ENCODE peak calls at places on chromosome 22, in five cellular contexts. Y, B, N, J and L are unnamed samples.

GRCh38 chr22:39317084-39317755 is 2.2 kb downstream of the RPL3 start:
- DNase-seq in N (peak; percentile 28), B (no peak), Y (no peak), J (no peak), L (no peak)

GRCh38 chr22:45538284-45538683 is 35.6 kb downstream of the FBLN1 start:
- DNase-seq in B (no peak), Y (no peak), N (no peak), J (no peak), L (no peak)

GRCh38 chr22:26669060-26669481 is 11.7 kb downstream of the MIAT start:
- DNase-seq in N (no peak), B (no peak), Y (peak; percentile 63), J (no peak), L (no peak)

GRCh38 chr22:42908082-42908746 is 51.1 kb upstream of the ARFGAP3 start:
- DNase-seq in J (no peak), Y (no peak), B (peak; percentile 55), N (peak; percentile 39), L (no peak)

GRCh38 chr22:26398741-26399153 is 30.3 kb upstream of the ASPHD2 start:
- DNase-seq in B (peak; percentile 77), Y (peak; percentile 77), N (peak; percentile 57), J (peak; percentile 10), L (peak; percentile 35)

GRCh38 chr22:30891443-30891755 is 77.2 kb downstream of the MORC2 start:
- DNase-seq in B (no peak), J (no peak), N (no peak), Y (no peak), L (no peak)

GRCh38 chr22:31882971-31883370 is 61.4 kb upstream of the YWHAH start:
- DNase-seq in N (no peak), B (no peak), J (no peak), Y (no peak), L (no peak)

GRCh38 chr22:26542831-26543230 is 30.6 kb upstream of the TFIP11 start:
- DNase-seq in B (no peak), N (no peak), Y (no peak), J (no peak), L (no peak)

GRCh38 chr22:40818192-40818746 is 877 bp downstream of the SLC25A17 start:
- DNase-seq in B (no peak), N (no peak), Y (no peak), J (peak; percentile 1), L (peak; percentile 4)

GRCh38 chr22:39467390-39467901 is 10.6 kb downstream of the MGAT3 start:
- DNase-seq in N (no peak), J (no peak), B (no peak), Y (no peak), L (no peak)

GRCh38 chr22:43213066-43213465 is 26.1 kb upstream of the TTLL12 start:
- DNase-seq in Y (no peak), B (peak; percentile 55), N (no peak), J (no peak), L (no peak)

GRCh38 chr22:44325718-44326548 is 13.2 kb upstream of the SHISAL1 start:
- DNase-seq in J (no peak), Y (peak; percentile 64), B (no peak), N (no peak), L (no peak)

GRCh38 chr22:44444341-44445306 is 53.4 kb downstream of the RTL6 start:
- DNase-seq in N (no peak), Y (no peak), B (no peak), J (no peak), L (no peak)

GRCh38 chr22:41286639-41287091 is 678 bp upstream of the RANGAP1 start:
- DNase-seq in Y (peak; percentile 38), B (peak; percentile 7), J (peak; percentile 15), N (no peak), L (peak; percentile 50)

GRCh38 chr22:36925388-36926290 is 12.2 kb downstream of the CSF2RB start:
- DNase-seq in J (no peak), N (no peak), Y (peak; percentile 1), B (no peak), L (no peak)

GRCh38 chr22:37544955-37545702 is 15.2 kb upstream of the CDC42EP1 start:
- DNase-seq in Y (peak; percentile 58), B (no peak), N (peak; percentile 82), J (peak; percentile 26), L (peak; percentile 43)

GRCh38 chr22:40595497-40596234 is 40.9 kb downstream of the MRTFA start:
- DNase-seq in Y (no peak), J (no peak), N (no peak), B (no peak), L (no peak)

GRCh38 chr22:44752285-44753188 is at the start of gene ARHGAP8:
- DNase-seq in Y (no peak), J (no peak), B (peak; percentile 81), N (peak; percentile 75), L (no peak)

GRCh38 chr22:36339171-36340065 is 48.3 kb downstream of the MYH9 start:
- DNase-seq in J (no peak), N (no peak), Y (peak; percentile 78), B (no peak), L (no peak)

GRCh38 chr22:32811788-32812187 is 10.3 kb downstream of the TIMP3 start:
- DNase-seq in Y (no peak), J (no peak), N (no peak), B (no peak), L (no peak)

GRCh38 chr22:47783433-47784366 is 1021.2 kb downstream of the TBC1D22A start:
- DNase-seq in B (no peak), J (no peak), N (no peak), Y (no peak), L (no peak)
- H3K9me3 ChIP-seq in B (peaks cover 17% of the 10 kb centered on the region), J (no peaks in the 10 kb centered on the region), N (no peaks in the 10 kb centered on the region), Y (peaks cover 58% of the 10 kb centered on the region), L (no peaks in the 10 kb centered on the region)

GRCh38 chr22:46638601-46639431 is 18.6 kb downstream of the GRAMD4 start:
- DNase-seq in B (peak; percentile 21), N (peak; percentile 76), J (no peak), Y (peak; percentile 33), L (no peak)
- H3K27ac ChIP-seq in B (no peak overlapping the region), N (no peak overlapping the region), J (no peak overlapping the region), Y (no peak overlapping the region), L (no peak overlapping the region)

DNA sequence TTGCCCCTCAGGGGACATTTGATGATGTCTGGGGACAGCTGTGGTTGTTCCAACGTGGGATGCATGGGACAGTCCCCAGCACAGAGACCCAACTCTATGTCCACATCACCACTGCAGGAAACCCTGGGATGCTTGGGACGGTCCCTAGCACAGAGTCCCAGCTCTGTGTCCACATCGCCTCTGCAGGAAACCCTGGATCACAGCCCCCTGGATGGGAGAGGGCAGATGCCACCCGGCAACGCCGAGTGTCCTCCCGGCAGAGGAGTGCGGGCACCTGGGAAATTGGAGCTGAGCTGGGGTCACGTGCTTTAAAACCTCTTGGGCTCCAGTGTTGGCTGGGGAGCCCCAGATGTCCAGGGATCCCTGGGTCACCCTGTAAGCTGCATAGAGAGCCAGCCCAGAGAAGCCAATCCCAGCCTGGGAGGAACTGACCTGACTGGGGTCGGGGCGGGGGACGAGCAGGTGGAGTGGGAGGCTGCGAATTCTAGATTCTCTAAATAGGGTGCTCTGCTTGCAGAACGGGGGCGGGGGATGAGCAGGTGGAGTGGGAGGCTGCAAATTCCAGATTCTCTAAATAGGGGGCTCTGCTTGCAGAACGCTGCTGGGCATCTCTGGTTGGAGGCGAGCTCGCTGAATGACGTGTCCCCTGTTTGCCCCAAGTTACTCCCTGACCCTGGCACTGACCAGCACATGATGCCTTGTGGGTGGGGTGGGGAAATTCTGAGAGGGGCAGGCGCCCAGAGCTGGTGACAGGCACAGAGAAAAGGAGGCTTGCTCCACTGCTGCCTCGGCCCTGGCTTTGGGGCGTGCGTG is 1197.8 kb downstream of the BRD1 start:
- DNase-seq in N (no peak), B (peak; percentile 61), J (no peak), Y (no peak), L (no peak)
- H3K9me3 ChIP-seq in N (no peaks in the 10 kb centered on the region), B (no peaks in the 10 kb centered on the region), J (no peaks in the 10 kb centered on the region), Y (peaks cover 51% of the 10 kb centered on the region), L (no peaks in the 10 kb centered on the region)

GRCh38 chr22:27986937-27987336 is 67.9 kb upstream of the PITPNB start:
- DNase-seq in J (no peak), Y (no peak), N (no peak), B (no peak), L (no peak)

GRCh38 chr22:27987557-27987956 is 68.5 kb upstream of the PITPNB start:
- DNase-seq in N (no peak), B (no peak), Y (peak; percentile 93), J (no peak), L (no peak)

GRCh38 chr22:27990451-27990840 is 71.4 kb upstream of the PITPNB start:
- DNase-seq in N (peak; percentile 27), J (no peak), B (no peak), Y (no peak), L (no peak)

GRCh38 chr22:27989758-27990450 is 70.8 kb upstream of the PITPNB start:
- DNase-seq in Y (no peak), B (no peak), N (peak; percentile 37), J (no peak), L (no peak)

GRCh38 chr22:27988704-27989103 is 69.6 kb upstream of the PITPNB start:
- DNase-seq in J (no peak), Y (no peak), N (no peak), B (no peak), L (no peak)
- H3K27ac ChIP-seq in J (no peak overlapping the region), Y (no peak overlapping the region), N (no peak overlapping the region), B (no peak overlapping the region), L (no peak overlapping the region)

GRCh38 chr22:25049770-25050169 is 97.3 kb downstream of the KIAA1671 start:
- DNase-seq in N (no peak), J (no peak), B (no peak), Y (no peak), L (no peak)

GRCh38 chr22:25048659-25049657 is 96.4 kb downstream of the KIAA1671 start:
- DNase-seq in N (peak; percentile 72), J (peak; percentile 67), Y (peak; percentile 23), B (no peak), L (peak; percentile 65)

GRCh38 chr22:25051073-25051472 is 98.6 kb downstream of the KIAA1671 start:
- DNase-seq in N (no peak), Y (no peak), J (no peak), B (no peak), L (no peak)

GRCh38 chr22:25051983-25052710 is 99.6 kb downstream of the KIAA1671 start:
- DNase-seq in N (no peak), B (no peak), J (no peak), Y (no peak), L (no peak)

DNA sequence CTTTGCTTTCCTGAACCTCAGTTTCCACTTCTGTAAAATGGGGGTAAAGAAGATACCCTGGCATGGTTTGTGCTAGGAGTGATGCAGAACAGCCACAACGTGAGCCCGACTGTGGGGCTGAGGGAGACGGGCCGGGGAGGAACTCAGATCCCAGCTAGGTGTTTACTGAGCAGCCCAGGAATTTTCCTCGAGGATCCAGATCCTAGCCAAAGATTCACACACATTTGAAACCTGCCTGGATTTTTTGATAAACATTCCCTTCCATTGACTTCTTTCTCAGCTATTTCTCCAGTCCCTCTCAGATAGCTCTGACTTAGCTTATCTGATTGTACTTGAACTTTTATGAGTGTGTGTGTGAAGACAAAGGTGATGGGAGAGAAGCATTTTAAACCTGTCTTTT is 98.0 kb downstream of the KIAA1671 start:
- DNase-seq in Y (no peak), N (no peak), J (no peak), B (no peak), L (no peak)
- H3K9me3 ChIP-seq in Y (no peaks in the 10 kb centered on the region), N (peaks cover 7% of the 10 kb centered on the region), J (no peaks in the 10 kb centered on the region), B (peaks cover 8% of the 10 kb centered on the region), L (peaks cover 10% of the 10 kb centered on the region)

GRCh38 chr22:20523118-20523983 is 15.9 kb downstream of the MED15 start:
- DNase-seq in N (peak; percentile 14), B (no peak), Y (peak; percentile 59), J (no peak), L (no peak)
- H3K27ac ChIP-seq in N (no peak overlapping the region), B (peak overlapping the region; percentile 9), Y (peak overlapping the region; percentile 42), J (peak overlapping the region; percentile 74), L (peak overlapping the region; percentile 37)